ENCODE peak calls at places on chromosomes 5 and 9, in seven cellular contexts. One of them, this sample, is unnamed.

GRCh38 chr9:121440265-121440664 is 59.4 kb downstream of the GGTA1 start:
- DNase-seq in coronary artery: no peak
- DNase-seq in esophagus squamous epithelium: no peak
- DNase-seq in fibroblast of lung: no peak
- DNase-seq in mucosa of descending colon: no peak
- DNase-seq in CD8-positive, alpha-beta T cell: no peak
- DNase-seq in left ventricle myocardium inferior: no peak
- DNase-seq in this sample: peak

GRCh38 chr9:89185980-89186379 is 7.4 kb upstream of the SHC3 start:
- DNase-seq in coronary artery: no peak
- DNase-seq in esophagus squamous epithelium: no peak
- DNase-seq in fibroblast of lung: peak
- DNase-seq in mucosa of descending colon: no peak
- DNase-seq in CD8-positive, alpha-beta T cell: no peak
- DNase-seq in left ventricle myocardium inferior: no peak
- DNase-seq in this sample: peak

GRCh38 chr5:398475-399295 is 44.3 kb upstream of the EXOC3 start:
- DNase-seq in coronary artery: peak
- DNase-seq in esophagus squamous epithelium: no peak
- DNase-seq in fibroblast of lung: no peak
- DNase-seq in mucosa of descending colon: peak
- DNase-seq in CD8-positive, alpha-beta T cell: no peak
- DNase-seq in left ventricle myocardium inferior: no peak
- DNase-seq in this sample: no peak

GRCh38 chr5:142547445-142548374 is 138.2 kb downstream of the FGF1 start:
- DNase-seq in coronary artery: no peak
- DNase-seq in esophagus squamous epithelium: no peak
- DNase-seq in fibroblast of lung: no peak
- DNase-seq in mucosa of descending colon: no peak
- DNase-seq in CD8-positive, alpha-beta T cell: no peak
- DNase-seq in left ventricle myocardium inferior: no peak
- DNase-seq in this sample: no peak

GRCh38 chr9:71079451-71079850 is 42.0 kb downstream of the TRPM3 start:
- DNase-seq in coronary artery: no peak
- DNase-seq in esophagus squamous epithelium: no peak
- DNase-seq in fibroblast of lung: peak
- DNase-seq in mucosa of descending colon: no peak
- DNase-seq in CD8-positive, alpha-beta T cell: no peak
- DNase-seq in left ventricle myocardium inferior: no peak
- DNase-seq in this sample: peak

GRCh38 chr9:92726971-92727715 is 37.5 kb downstream of the BICD2 start:
- DNase-seq in coronary artery: peak
- DNase-seq in esophagus squamous epithelium: no peak
- DNase-seq in fibroblast of lung: no peak
- DNase-seq in mucosa of descending colon: no peak
- DNase-seq in CD8-positive, alpha-beta T cell: no peak
- DNase-seq in left ventricle myocardium inferior: peak
- DNase-seq in this sample: peak

GRCh38 chr5:95519681-95520080 is 35.1 kb downstream of the SKIC3 start:
- DNase-seq in coronary artery: no peak
- DNase-seq in esophagus squamous epithelium: no peak
- DNase-seq in fibroblast of lung: no peak
- DNase-seq in mucosa of descending colon: no peak
- DNase-seq in CD8-positive, alpha-beta T cell: no peak
- DNase-seq in left ventricle myocardium inferior: no peak
- DNase-seq in this sample: no peak

GRCh38 chr9:125759812-125760134 is 12.6 kb downstream of the PBX3 start:
- DNase-seq in coronary artery: no peak
- DNase-seq in esophagus squamous epithelium: no peak
- DNase-seq in fibroblast of lung: peak
- DNase-seq in mucosa of descending colon: no peak
- DNase-seq in CD8-positive, alpha-beta T cell: no peak
- DNase-seq in left ventricle myocardium inferior: no peak
- DNase-seq in this sample: no peak

GRCh38 chr5:158641016-158641415 is 458.7 kb downstream of the EBF1 start:
- DNase-seq in coronary artery: no peak
- DNase-seq in esophagus squamous epithelium: no peak
- DNase-seq in fibroblast of lung: no peak
- DNase-seq in mucosa of descending colon: no peak
- DNase-seq in CD8-positive, alpha-beta T cell: no peak
- DNase-seq in left ventricle myocardium inferior: no peak
- DNase-seq in this sample: no peak

GRCh38 chr5:111146053-111146452 is 53.9 kb downstream of the WDR36 start:
- DNase-seq in coronary artery: no peak
- DNase-seq in esophagus squamous epithelium: no peak
- DNase-seq in fibroblast of lung: no peak
- DNase-seq in mucosa of descending colon: no peak
- DNase-seq in CD8-positive, alpha-beta T cell: no peak
- DNase-seq in left ventricle myocardium inferior: no peak
- DNase-seq in this sample: no peak

GRCh38 chr5:92775711-92776615 is 805.1 kb downstream of the NR2F1-AS1 start:
- DNase-seq in coronary artery: no peak
- DNase-seq in esophagus squamous epithelium: no peak
- DNase-seq in fibroblast of lung: peak
- DNase-seq in mucosa of descending colon: no peak
- DNase-seq in CD8-positive, alpha-beta T cell: no peak
- DNase-seq in left ventricle myocardium inferior: no peak
- DNase-seq in this sample: no peak

GRCh38 chr9:94812343-94812742 is 85.8 kb downstream of the AOPEP start:
- DNase-seq in coronary artery: no peak
- DNase-seq in esophagus squamous epithelium: no peak
- DNase-seq in fibroblast of lung: peak
- DNase-seq in mucosa of descending colon: no peak
- DNase-seq in CD8-positive, alpha-beta T cell: no peak
- DNase-seq in left ventricle myocardium inferior: no peak
- DNase-seq in this sample: no peak

GRCh38 chr9:128550770-128551651 is 1.4 kb upstream of the SPTAN1 start:
- DNase-seq in coronary artery: no peak
- DNase-seq in esophagus squamous epithelium: no peak
- DNase-seq in fibroblast of lung: peak
- DNase-seq in mucosa of descending colon: peak
- DNase-seq in CD8-positive, alpha-beta T cell: no peak
- DNase-seq in left ventricle myocardium inferior: peak
- DNase-seq in this sample: peak

GRCh38 chr5:138542120-138542955 is 698 bp downstream of the ETF1 start:
- DNase-seq in coronary artery: no peak
- DNase-seq in esophagus squamous epithelium: no peak
- DNase-seq in fibroblast of lung: peak
- DNase-seq in mucosa of descending colon: no peak
- DNase-seq in CD8-positive, alpha-beta T cell: no peak
- DNase-seq in left ventricle myocardium inferior: no peak
- DNase-seq in this sample: peak

GRCh38 chr5:58502032-58502431 is 10.8 kb downstream of the GAPT start:
- DNase-seq in coronary artery: no peak
- DNase-seq in esophagus squamous epithelium: no peak
- DNase-seq in fibroblast of lung: no peak
- DNase-seq in mucosa of descending colon: no peak
- DNase-seq in CD8-positive, alpha-beta T cell: no peak
- DNase-seq in left ventricle myocardium inferior: no peak
- DNase-seq in this sample: no peak

GRCh38 chr5:58505971-58506640 is 14.9 kb downstream of the GAPT start:
- DNase-seq in coronary artery: no peak
- DNase-seq in esophagus squamous epithelium: no peak
- DNase-seq in fibroblast of lung: no peak
- DNase-seq in mucosa of descending colon: no peak
- DNase-seq in CD8-positive, alpha-beta T cell: no peak
- DNase-seq in left ventricle myocardium inferior: no peak
- DNase-seq in this sample: no peak

GRCh38 chr5:58503634-58504033 is 12.4 kb downstream of the GAPT start:
- DNase-seq in coronary artery: no peak
- DNase-seq in esophagus squamous epithelium: no peak
- DNase-seq in fibroblast of lung: no peak
- DNase-seq in mucosa of descending colon: no peak
- DNase-seq in CD8-positive, alpha-beta T cell: no peak
- DNase-seq in left ventricle myocardium inferior: no peak
- DNase-seq in this sample: no peak

GRCh38 chr5:58507715-58508114 is 16.5 kb downstream of the GAPT start:
- DNase-seq in coronary artery: no peak
- DNase-seq in esophagus squamous epithelium: no peak
- DNase-seq in fibroblast of lung: no peak
- DNase-seq in mucosa of descending colon: no peak
- DNase-seq in CD8-positive, alpha-beta T cell: no peak
- DNase-seq in left ventricle myocardium inferior: no peak
- DNase-seq in this sample: no peak

GRCh38 chr5:58505502-58505901 is 14.3 kb downstream of the GAPT start:
- DNase-seq in coronary artery: no peak
- DNase-seq in esophagus squamous epithelium: no peak
- DNase-seq in fibroblast of lung: no peak
- DNase-seq in mucosa of descending colon: no peak
- DNase-seq in CD8-positive, alpha-beta T cell: no peak
- DNase-seq in left ventricle myocardium inferior: no peak
- DNase-seq in this sample: no peak
- H3K4me3 ChIP-seq in coronary artery: no peak
- H3K4me3 ChIP-seq in esophagus squamous epithelium: no peak
- H3K4me3 ChIP-seq in fibroblast of lung: no peak
- H3K4me3 ChIP-seq in mucosa of descending colon: no peak
- H3K4me3 ChIP-seq in CD8-positive, alpha-beta T cell: no peak
- H3K4me3 ChIP-seq in left ventricle myocardium inferior: no peak
- H3K4me3 ChIP-seq in this sample: no peak

DNA sequence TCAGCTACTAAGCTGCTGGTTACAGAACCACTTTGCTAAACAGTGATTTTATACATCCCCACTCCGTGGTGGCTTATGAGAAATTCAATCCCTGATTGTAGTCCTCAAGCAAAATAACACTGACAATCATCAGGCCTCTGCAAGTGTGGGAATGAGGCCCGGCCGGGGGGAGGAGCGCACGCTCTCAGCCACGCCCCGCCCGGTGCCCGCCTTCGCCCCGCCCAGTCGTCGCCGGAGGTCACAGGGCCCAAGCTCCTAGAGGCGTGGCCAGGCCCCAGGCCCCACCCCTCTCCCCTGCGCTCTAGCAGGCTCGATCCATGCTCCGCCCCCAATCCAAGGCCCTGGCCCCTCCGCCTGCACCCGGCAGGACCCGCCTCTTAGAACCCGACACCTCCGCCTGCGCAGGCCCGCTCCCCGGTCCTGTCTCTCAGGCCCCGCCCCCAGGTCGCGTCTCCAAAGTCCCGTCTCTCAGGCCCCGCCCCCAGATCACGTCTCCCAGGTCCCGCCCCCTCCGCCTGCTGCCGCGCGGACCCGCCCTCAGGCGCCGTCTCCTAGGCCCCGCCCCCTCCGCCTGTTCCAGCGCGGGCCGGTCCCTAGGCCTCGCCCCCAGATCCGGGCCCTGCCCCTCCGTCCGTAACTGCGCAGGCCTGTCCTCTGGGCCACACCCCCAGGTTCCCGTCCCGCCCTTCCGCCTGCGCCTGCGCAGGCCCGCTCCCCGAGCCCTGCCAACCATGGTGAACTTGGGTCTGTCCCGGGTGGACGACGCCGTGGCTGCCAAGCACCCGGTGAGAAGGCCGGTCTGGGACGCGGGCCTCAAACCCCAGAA is at the start of gene TMEM141:
- DNase-seq in coronary artery: peak
- DNase-seq in esophagus squamous epithelium: peak
- DNase-seq in fibroblast of lung: peak
- DNase-seq in mucosa of descending colon: peak
- DNase-seq in CD8-positive, alpha-beta T cell: peak
- DNase-seq in left ventricle myocardium inferior: peak
- DNase-seq in this sample: peak
- TF ChIP-seq CTCF in coronary artery: no peak
- TF ChIP-seq CTCF in esophagus squamous epithelium: no peak
- TF ChIP-seq CTCF in fibroblast of lung: no peak
- TF ChIP-seq CTCF in mucosa of descending colon: no peak
- TF ChIP-seq CTCF in CD8-positive, alpha-beta T cell: no peak
- TF ChIP-seq CTCF in left ventricle myocardium inferior: no peak
- TF ChIP-seq CTCF in this sample: no peak

DNA sequence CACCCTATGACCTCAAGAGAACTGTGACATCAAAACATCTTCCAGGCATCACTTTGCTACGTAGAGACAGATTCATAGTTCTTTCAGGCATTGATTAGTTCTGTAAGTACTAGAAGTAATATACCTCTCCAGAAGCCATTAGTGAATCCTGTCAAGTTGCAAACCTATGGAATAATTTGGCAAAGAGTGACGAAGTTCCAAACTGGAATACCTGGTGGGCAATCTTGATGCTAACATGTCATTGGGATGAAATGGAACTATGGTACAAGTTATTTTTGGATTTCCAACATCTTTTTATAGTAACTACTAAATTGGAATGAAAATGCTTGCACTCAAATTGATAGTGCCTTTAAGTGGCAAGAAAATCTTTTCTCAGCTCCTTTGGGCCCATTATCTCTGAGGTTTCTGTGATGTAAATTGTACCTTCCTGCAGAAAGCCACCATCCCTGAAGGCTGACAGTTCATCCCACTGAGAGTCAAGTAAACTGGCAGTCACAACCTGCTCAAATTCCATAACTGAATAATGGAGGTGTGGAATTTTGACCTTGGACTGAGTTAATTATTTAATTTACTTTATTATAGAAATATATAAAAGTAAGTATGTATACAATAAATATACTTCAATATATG is 435.5 kb downstream of the DTWD2 start:
- DNase-seq in coronary artery: no peak
- DNase-seq in esophagus squamous epithelium: no peak
- DNase-seq in fibroblast of lung: no peak
- DNase-seq in mucosa of descending colon: no peak
- DNase-seq in CD8-positive, alpha-beta T cell: no peak
- DNase-seq in left ventricle myocardium inferior: no peak
- DNase-seq in this sample: no peak
- H3K4me3 ChIP-seq in coronary artery: no peak
- H3K4me3 ChIP-seq in esophagus squamous epithelium: no peak
- H3K4me3 ChIP-seq in fibroblast of lung: no peak
- H3K4me3 ChIP-seq in mucosa of descending colon: no peak
- H3K4me3 ChIP-seq in CD8-positive, alpha-beta T cell: no peak
- H3K4me3 ChIP-seq in left ventricle myocardium inferior: no peak
- H3K4me3 ChIP-seq in this sample: no peak

DNA sequence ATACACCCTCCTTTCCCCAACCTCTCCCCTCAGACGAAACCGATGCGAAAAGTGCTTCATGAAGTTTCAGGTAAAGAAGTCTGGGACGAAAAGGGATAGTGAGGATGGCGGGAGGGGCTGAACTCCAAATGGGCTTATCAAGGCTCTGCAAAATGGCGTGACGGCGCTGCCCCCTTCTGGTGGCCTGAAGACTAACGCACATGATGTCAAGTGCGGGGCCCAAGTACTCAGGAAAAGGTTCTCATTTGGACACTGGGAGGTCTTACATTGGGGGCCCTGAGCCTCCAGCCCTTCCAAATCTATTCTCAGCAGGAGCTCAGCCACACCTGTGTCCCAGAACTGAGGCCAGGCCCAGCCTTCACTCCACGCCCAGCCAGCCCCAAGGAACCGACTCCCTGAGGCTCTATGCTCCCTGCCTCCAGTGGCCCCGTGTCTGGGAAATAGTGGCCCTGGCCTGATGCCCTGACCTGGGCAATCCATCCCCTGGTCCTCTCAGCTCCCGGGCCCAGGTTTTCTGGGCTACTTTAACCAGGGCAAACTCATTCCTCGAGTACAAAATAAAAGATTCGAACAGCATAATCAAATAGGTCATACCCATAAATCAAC is 119.9 kb downstream of the KCNIP1 start:
- DNase-seq in coronary artery: no peak
- DNase-seq in esophagus squamous epithelium: no peak
- DNase-seq in fibroblast of lung: peak
- DNase-seq in mucosa of descending colon: no peak
- DNase-seq in CD8-positive, alpha-beta T cell: no peak
- DNase-seq in left ventricle myocardium inferior: no peak
- DNase-seq in this sample: peak
- TF ChIP-seq CTCF in coronary artery: no peak
- TF ChIP-seq CTCF in esophagus squamous epithelium: peak
- TF ChIP-seq CTCF in fibroblast of lung: peak
- TF ChIP-seq CTCF in mucosa of descending colon: no peak
- TF ChIP-seq CTCF in CD8-positive, alpha-beta T cell: no peak
- TF ChIP-seq CTCF in left ventricle myocardium inferior: peak
- TF ChIP-seq CTCF in this sample: peak

This sample was measured in fibroblast of villous mesenchyme.